ENCODE peak calls at places on chromosomes 2 and 18, in nine cellular contexts. X, W, S, L, B, M, U, N and Q are unnamed samples.

GRCh38 chr2:54763636-54764291 is 40.3 kb downstream of the EML6 start:
- DNase-seq in B (no peak), N (no peak), U (no peak), X (peak), L (no peak), S (no peak), W (no peak), M (no peak), Q (peak)

GRCh38 chr18:72727776-72728175 is 140.0 kb downstream of the NETO1 start:
- DNase-seq in S (no peak), U (no peak), M (no peak), N (no peak), W (no peak), X (no peak), B (no peak), L (no peak), Q (no peak)

GRCh38 chr2:83971547-83971946 is 487.5 kb downstream of the SUCLG1 start:
- DNase-seq in S (no peak), U (no peak), N (no peak), X (no peak), W (no peak), L (no peak), M (no peak), B (no peak), Q (no peak)

GRCh38 chr18:5747678-5748077 is 147.6 kb downstream of the TMEM200C start:
- DNase-seq in U (peak), B (no peak), W (no peak), N (no peak), M (no peak), L (no peak), X (no peak), S (no peak), Q (no peak)

GRCh38 chr2:16090650-16091575 is 150.6 kb downstream of the MYCN start:
- DNase-seq in U (no peak), L (no peak), N (no peak), M (no peak), W (no peak), S (no peak), B (no peak), X (no peak), Q (no peak)

GRCh38 chr2:166057363-166058169 is 70.3 kb downstream of the SCN1A start:
- DNase-seq in B (peak), W (no peak), U (no peak), X (peak), N (no peak), L (no peak), M (no peak), S (no peak), Q (no peak)

GRCh38 chr2:158025263-158025996 is 76.2 kb upstream of the UPP2 start:
- DNase-seq in U (no peak), X (no peak), L (no peak), M (no peak), W (no peak), S (no peak), N (no peak), B (peak), Q (no peak)

GRCh38 chr2:36059684-36060083 is 295.9 kb upstream of the CRIM1 start:
- DNase-seq in B (no peak), U (no peak), M (no peak), W (no peak), N (no peak), X (peak), S (no peak), L (no peak), Q (peak)

GRCh38 chr2:164917296-164917903 is 37.9 kb downstream of the SLC38A11 start:
- DNase-seq in N (no peak), S (no peak), W (no peak), L (no peak), X (no peak), B (no peak), U (peak), M (no peak), Q (no peak)

GRCh38 chr2:112881217-112882000 is 29.6 kb upstream of the IL37 start:
- DNase-seq in B (peak), M (no peak), L (no peak), W (peak), U (peak), X (peak), N (no peak), S (no peak), Q (peak)

GRCh38 chr2:584863-585823 is 92.1 kb downstream of the TMEM18 start:
- DNase-seq in L (no peak), M (peak), B (no peak), S (peak), X (no peak), U (no peak), N (peak), W (no peak), Q (peak)

GRCh38 chr2:67927489-67927888 is 135.3 kb downstream of the C1D start:
- DNase-seq in N (no peak), S (no peak), L (no peak), M (no peak), B (no peak), U (no peak), W (no peak), X (no peak), Q (no peak)

GRCh38 chr2:238176565-238176964 is 17.8 kb downstream of the ERFE start:
- DNase-seq in X (no peak), L (no peak), B (peak), N (no peak), W (no peak), M (no peak), U (no peak), S (no peak), Q (no peak)

GRCh38 chr2:203682688-203683130 is 23.7 kb upstream of the CD28 start:
- DNase-seq in B (no peak), M (no peak), S (no peak), U (no peak), W (no peak), L (no peak), X (no peak), N (no peak), Q (no peak)

GRCh38 chr2:375270-375946 is 87.5 kb upstream of the ALKAL2 start:
- DNase-seq in W (no peak), S (no peak), B (no peak), L (no peak), U (no peak), M (no peak), N (no peak), X (no peak), Q (no peak)

GRCh38 chr2:12076810-12077209 is 330.4 kb downstream of the LPIN1 start:
- DNase-seq in M (no peak), W (peak), L (no peak), B (no peak), U (peak), N (no peak), S (no peak), X (no peak), Q (no peak)

GRCh38 chr2:238139141-238139840 is 823 bp downstream of the KLHL30 start:
- DNase-seq in W (no peak), N (no peak), L (no peak), M (peak), U (no peak), X (peak), S (no peak), B (no peak), Q (peak)

GRCh38 chr2:73987109-73987947 is 2.6 kb downstream of the TET3 start:
- DNase-seq in X (peak), S (no peak), L (no peak), W (no peak), U (peak), B (no peak), M (peak), N (peak), Q (peak)

GRCh38 chr2:215311625-215312394 is at the start of gene ATIC:
- DNase-seq in N (peak), S (peak), X (peak), U (peak), B (peak), L (peak), W (peak), M (peak), Q (peak)

GRCh38 chr2:171523339-171523931 is 1.2 kb downstream of the CYBRD1 start:
- DNase-seq in W (no peak), S (no peak), L (no peak), M (no peak), B (no peak), X (peak), U (peak), N (no peak), Q (peak)

GRCh38 chr2:56448403-56448998 is 264.7 kb downstream of the CCDC85A start:
- DNase-seq in B (no peak), M (no peak), L (no peak), W (no peak), X (no peak), N (no peak), S (no peak), U (no peak), Q (no peak)

GRCh38 chr2:103361712-103362111 is 599.9 kb downstream of the TMEM182 start:
- DNase-seq in M (no peak), W (no peak), U (no peak), L (no peak), B (no peak), X (no peak), S (no peak), N (no peak), Q (no peak)

GRCh38 chr2:240239325-240239724 is 98.9 kb upstream of the OTOS start:
- DNase-seq in B (no peak), N (no peak), S (no peak), U (no peak), X (no peak), W (no peak), L (no peak), M (no peak), Q (no peak)

GRCh38 chr18:9612215-9612830 is 2.0 kb downstream of the PPP4R1 start:
- DNase-seq in W (no peak), N (peak), S (peak), X (peak), M (peak), U (peak), L (no peak), B (no peak), Q (peak)

GRCh38 chr18:5972298-5972697 is 77.0 kb upstream of the TMEM200C start:
- DNase-seq in X (peak), M (no peak), S (no peak), L (no peak), N (no peak), B (no peak), U (no peak), W (no peak), Q (peak)

GRCh38 chr2:198117397-198118041 is 313.1 kb downstream of the PLCL1 start:
- DNase-seq in N (no peak), S (no peak), B (no peak), L (no peak), W (no peak), U (no peak), X (no peak), M (no peak), Q (no peak)

GRCh38 chr2:159755788-159756187 is 42.2 kb downstream of the CD302 start:
- DNase-seq in U (no peak), S (no peak), B (no peak), X (no peak), L (no peak), N (no peak), M (no peak), W (no peak), Q (no peak)

GRCh38 chr2:29747786-29748470 is 173.5 kb downstream of the ALK start:
- DNase-seq in U (no peak), L (no peak), X (no peak), B (peak), M (no peak), W (peak), S (no peak), N (no peak), Q (no peak)

GRCh38 chr2:239143858-239144712 is 256.7 kb downstream of the HDAC4 start:
- DNase-seq in B (no peak), X (peak), W (no peak), M (peak), N (peak), U (peak), S (peak), L (no peak), Q (peak)

GRCh38 chr2:163475815-163476214 is 260.0 kb downstream of the FIGN start:
- DNase-seq in S (no peak), M (no peak), U (no peak), B (no peak), X (no peak), L (no peak), N (no peak), W (no peak), Q (no peak)

GRCh38 chr18:22314406-22314805 is 103.3 kb downstream of the CTAGE1 start:
- DNase-seq in S (no peak), X (no peak), N (no peak), W (no peak), U (peak), L (no peak), M (no peak), B (peak), Q (no peak)

GRCh38 chr2:220309215-220309614 is 681.8 kb downstream of the SLC4A3 start:
- DNase-seq in S (no peak), U (no peak), N (no peak), X (no peak), B (no peak), M (no peak), L (no peak), W (no peak), Q (no peak)

GRCh38 chr2:85324639-85325465 is 2.9 kb downstream of the TGOLN2 start:
- DNase-seq in L (no peak), N (no peak), W (no peak), X (no peak), M (no peak), U (peak), B (no peak), S (no peak), Q (no peak)

GRCh38 chr2:72887032-72887835 is at the start of gene SPR:
- DNase-seq in U (peak), L (no peak), N (peak), S (peak), M (peak), X (peak), B (no peak), W (peak), Q (peak)

GRCh38 chr2:145724499-145724898 is 1204.6 kb upstream of the ZEB2 start:
- DNase-seq in S (no peak), X (no peak), W (no peak), N (no peak), L (no peak), M (no peak), U (no peak), B (no peak), Q (no peak)

GRCh38 chr2:54559593-54560145 is 103.5 kb downstream of the SPTBN1 start:
- DNase-seq in W (no peak), S (peak), N (no peak), B (peak), L (no peak), X (no peak), U (peak), M (no peak), Q (no peak)

GRCh38 chr2:223041527-223042109 is 10.4 kb upstream of the KCNE4 start:
- DNase-seq in U (peak), B (peak), W (no peak), M (no peak), N (no peak), L (no peak), X (no peak), S (no peak), Q (no peak)